ENCODE peak calls at places on chromosome 9, in four cellular contexts. G, V, I and F are unnamed samples.

GRCh38 chr9:93589688-93590087 is 13.3 kb downstream of the PHF2 start:
- DNase-seq in G (peak), I (peak), V (peak), F (no peak)

GRCh38 chr9:104820336-104820735 is 56.4 kb downstream of the NIPSNAP3B start:
- DNase-seq in G (no peak), V (no peak), I (no peak), F (no peak)

GRCh38 chr9:132059351-132059750 is 20.3 kb downstream of the MED27 start:
- DNase-seq in I (no peak), V (no peak), G (no peak), F (no peak)

GRCh38 chr9:75200892-75201470 is 112.7 kb downstream of the OSTF1 start:
- DNase-seq in V (peak), I (peak), G (peak), F (peak)

GRCh38 chr9:78354324-78354973 is 57.5 kb downstream of the PSAT1 start:
- DNase-seq in G (no peak), V (no peak), I (no peak), F (no peak)

GRCh38 chr9:17280350-17281012 is 145.6 kb downstream of the CNTLN start:
- DNase-seq in V (peak), G (no peak), I (peak), F (no peak)

GRCh38 chr9:70256123-70256551 is 2.6 kb upstream of the SMC5 start:
- DNase-seq in G (peak), I (peak), V (peak), F (no peak)

GRCh38 chr9:83299556-83299955 is 236.6 kb upstream of the RASEF start:
- DNase-seq in G (peak), I (peak), V (peak), F (no peak)